ENCODE peak calls at places on chromosome 11, in eight cellular contexts. L, C, S, N, G, E, W and M are unnamed samples.

GRCh38 chr11:34345012-34345804 is 12.6 kb downstream of the ABTB2 start:
- DNase-seq in C (peak), W (peak), L (no peak), G (peak), N (peak), S (no peak), E (no peak), M (no peak)

GRCh38 chr11:27863637-27864036 is 163.4 kb upstream of the BDNF start:
- DNase-seq in E (no peak), N (no peak), G (no peak), W (no peak), C (no peak), S (no peak), L (no peak), M (no peak)

GRCh38 chr11:46675288-46675851 is 25.0 kb downstream of the ARHGAP1 start:
- DNase-seq in L (peak), W (peak), N (peak), C (peak), S (no peak), G (peak), E (no peak), M (no peak)

GRCh38 chr11:105960252-105961245 is 61.5 kb downstream of the MSANTD4 start:
- DNase-seq in L (no peak), C (no peak), E (no peak), G (no peak), W (no peak), N (no peak), S (no peak), M (no peak)

GRCh38 chr11:27485930-27486773 is 13.6 kb upstream of the LGR4 start:
- DNase-seq in G (peak), C (no peak), W (no peak), L (no peak), N (peak), E (peak), S (no peak), M (no peak)

GRCh38 chr11:124934862-124935547 is 842 bp downstream of the HEPACAM start:
- DNase-seq in E (peak), W (no peak), G (no peak), N (peak), S (no peak), L (peak), C (no peak), M (no peak)

GRCh38 chr11:68146704-68147474 is 25.7 kb upstream of the CHKA start:
- DNase-seq in C (peak), G (peak), W (no peak), L (no peak), N (peak), S (peak), E (peak), M (no peak)

GRCh38 chr11:78786746-78787145 is 212.1 kb upstream of the NARS2 start:
- DNase-seq in W (no peak), S (no peak), G (no peak), C (no peak), L (no peak), N (no peak), E (no peak), M (no peak)

GRCh38 chr11:93718057-93718563 is 23.2 kb downstream of the TAF1D start:
- DNase-seq in L (no peak), G (no peak), E (peak), C (no peak), W (no peak), S (no peak), N (no peak), M (no peak)

GRCh38 chr11:113880966-113881365 is 5.6 kb upstream of the USP28 start:
- DNase-seq in E (no peak), C (no peak), N (no peak), L (no peak), S (no peak), W (no peak), G (no peak), M (no peak)

GRCh38 chr11:14444441-14445189 is 55.0 kb downstream of the COPB1 start:
- DNase-seq in C (no peak), W (no peak), E (no peak), S (no peak), L (no peak), N (no peak), G (no peak), M (no peak)

GRCh38 chr11:64654958-64655541 is 64.0 kb downstream of the SLC22A12 start:
- DNase-seq in W (no peak), L (no peak), S (no peak), E (no peak), G (no peak), C (no peak), N (no peak), M (no peak)

GRCh38 chr11:36365937-36366336 is 69.8 kb downstream of the PRR5L start:
- DNase-seq in G (no peak), L (no peak), C (no peak), S (no peak), E (no peak), W (no peak), N (peak), M (no peak)

GRCh38 chr11:13009921-13010736 is 1.0 kb downstream of the RASSF10 start:
- DNase-seq in N (no peak), E (peak), W (no peak), C (peak), G (peak), L (peak), S (no peak), M (no peak)

GRCh38 chr11:133907216-133907615 is 49.6 kb downstream of the IGSF9B start:
- DNase-seq in N (no peak), C (no peak), E (no peak), G (no peak), S (no peak), W (no peak), L (no peak), M (no peak)

GRCh38 chr11:94926698-94927237 is 46.6 kb downstream of the CWC15 start:
- DNase-seq in G (peak), N (peak), S (no peak), E (peak), W (peak), L (no peak), C (no peak), M (no peak)

GRCh38 chr11:70191495-70192140 is 11.5 kb upstream of the FADD start:
- DNase-seq in E (peak), L (no peak), S (peak), N (peak), C (peak), G (peak), W (peak), M (peak)

GRCh38 chr11:15884131-15884530 is 472.2 kb downstream of the SOX6 start:
- DNase-seq in L (no peak), N (no peak), G (no peak), S (no peak), C (no peak), E (no peak), W (no peak), M (no peak)

GRCh38 chr11:2173150-2173693 is 1.6 kb upstream of the TH start:
- DNase-seq in C (no peak), N (no peak), L (no peak), G (no peak), E (no peak), S (no peak), W (no peak), M (no peak)

GRCh38 chr11:59753650-59754493 is 1.3 kb upstream of the STX3 start:
- DNase-seq in E (peak), L (peak), N (peak), W (peak), S (peak), C (peak), G (peak), M (peak)

GRCh38 chr11:110982214-110982613 is 263.3 kb upstream of the POU2AF2 start:
- DNase-seq in L (no peak), G (no peak), E (no peak), S (no peak), C (no peak), W (no peak), N (no peak), M (no peak)

GRCh38 chr11:1927151-1928037 is 7.9 kb downstream of the TNNT3 start:
- DNase-seq in N (no peak), C (no peak), E (no peak), S (no peak), L (no peak), G (no peak), W (no peak), M (no peak)

GRCh38 chr11:115550291-115551059 is 46.3 kb upstream of the CADM1 start:
- DNase-seq in N (no peak), E (no peak), L (no peak), C (no peak), S (no peak), G (no peak), W (no peak), M (no peak)

GRCh38 chr11:112882494-112883381 is 78.5 kb upstream of the NCAM1 start:
- DNase-seq in N (no peak), W (peak), G (no peak), S (no peak), C (no peak), E (no peak), L (no peak), M (no peak)

GRCh38 chr11:103906291-103906850 is 130.1 kb upstream of the DDI1 start:
- DNase-seq in G (no peak), E (peak), L (no peak), N (no peak), W (no peak), S (no peak), C (no peak), M (no peak)

GRCh38 chr11:67998150-67999045 is 5.5 kb downstream of the UNC93B1 start:
- DNase-seq in L (no peak), N (no peak), S (no peak), G (no peak), E (no peak), C (no peak), W (no peak), M (no peak)

GRCh38 chr11:130839950-130840666 is 76.2 kb downstream of the SNX19 start:
- DNase-seq in E (no peak), S (no peak), C (no peak), N (peak), W (no peak), G (no peak), L (no peak), M (no peak)

GRCh38 chr11:119702261-119702591 is 26.8 kb downstream of the NECTIN1 start:
- DNase-seq in L (no peak), S (no peak), N (peak), W (no peak), C (no peak), E (no peak), G (no peak), M (no peak)

GRCh38 chr11:68312117-68312779 is at the start of gene LRP5:
- DNase-seq in N (peak), E (no peak), W (peak), G (no peak), L (no peak), C (peak), S (no peak), M (no peak)

GRCh38 chr11:2085251-2086066 is 53.7 kb downstream of the IGF2 start:
- DNase-seq in W (no peak), C (no peak), N (no peak), L (peak), E (no peak), G (no peak), S (no peak), M (no peak)

GRCh38 chr11:3667149-3668035 is 3.8 kb downstream of the CHRNA10 start:
- DNase-seq in E (no peak), N (no peak), W (no peak), L (no peak), C (no peak), S (no peak), G (no peak), M (no peak)

GRCh38 chr11:113873241-113873626 is 2.1 kb downstream of the USP28 start:
- DNase-seq in C (no peak), W (peak), S (no peak), L (no peak), G (no peak), N (peak), E (peak), M (no peak)

GRCh38 chr11:125175896-125176575 is 11.5 kb downstream of the PKNOX2 start:
- DNase-seq in S (no peak), L (no peak), W (no peak), C (no peak), G (no peak), E (no peak), N (peak), M (no peak)

GRCh38 chr11:107712342-107712741 is 486 bp upstream of the SLN start:
- DNase-seq in N (no peak), E (no peak), C (no peak), W (no peak), S (no peak), G (no peak), L (no peak), M (no peak)

GRCh38 chr11:36454991-36455611 is 55.0 kb downstream of the TRAF6 start:
- DNase-seq in C (no peak), G (no peak), N (no peak), S (no peak), L (no peak), W (no peak), E (no peak), M (no peak)

GRCh38 chr11:44893250-44894216 is 57.1 kb downstream of the TP53I11 start:
- DNase-seq in L (no peak), E (no peak), W (no peak), N (no peak), G (peak), S (peak), C (no peak), M (no peak)

GRCh38 chr11:109940816-109941215 is 152.4 kb upstream of the ZC3H12C start:
- DNase-seq in G (no peak), S (no peak), W (no peak), L (no peak), C (peak), E (peak), N (peak), M (no peak)

GRCh38 chr11:35200811-35201341 is 61.9 kb downstream of the CD44 start:
- DNase-seq in S (no peak), L (no peak), C (no peak), G (no peak), W (no peak), E (no peak), N (no peak), M (no peak)

GRCh38 chr11:61779666-61780525 is 12.5 kb downstream of the TMEM258 start:
- DNase-seq in L (no peak), C (no peak), G (no peak), W (no peak), N (no peak), S (no peak), E (no peak), M (no peak)

DNA sequence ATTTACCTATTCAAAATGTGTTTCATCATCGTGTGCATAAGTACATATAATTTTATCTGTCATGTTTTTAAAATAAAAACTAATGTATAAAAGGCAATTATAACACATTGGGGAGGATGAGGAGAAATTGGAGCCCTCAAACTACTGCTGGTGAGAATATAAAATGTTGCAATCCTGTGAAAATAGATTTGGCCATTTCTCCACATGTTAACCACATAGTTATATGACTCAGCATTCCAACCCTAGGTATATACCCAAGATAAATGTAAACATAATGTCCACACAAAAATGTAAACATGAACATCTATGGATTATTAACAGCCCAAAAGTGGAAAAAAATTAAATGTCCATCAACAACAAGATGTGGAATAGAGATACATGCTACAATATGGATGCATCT is 928.0 kb upstream of the FAT3 start:
- DNase-seq in E (no peak), W (no peak), S (no peak), C (no peak), N (peak), L (no peak), G (no peak), M (no peak)
- H3K27ac ChIP-seq in E (no peak), W (no peak), S (no peak), C (no peak), N (no peak), L (no peak), G (no peak), M (no peak)

GRCh38 chr11:11843642-11844041 is 1.9 kb downstream of the USP47 start:
- DNase-seq in N (no peak), W (no peak), G (no peak), E (peak), C (no peak), L (no peak), S (no peak), M (no peak)
- H3K27ac ChIP-seq in N (no peak), W (peak), G (peak), E (peak), C (no peak), L (peak), S (peak), M (peak)

GRCh38 chr11:117195761-117196160 is 3.4 kb upstream of the TAGLN start:
- DNase-seq in C (no peak), L (no peak), W (peak), N (no peak), S (no peak), G (no peak), E (no peak), M (no peak)
- H3K27ac ChIP-seq in C (peak), L (no peak), W (no peak), N (no peak), S (no peak), G (no peak), E (no peak), M (no peak)

DNA sequence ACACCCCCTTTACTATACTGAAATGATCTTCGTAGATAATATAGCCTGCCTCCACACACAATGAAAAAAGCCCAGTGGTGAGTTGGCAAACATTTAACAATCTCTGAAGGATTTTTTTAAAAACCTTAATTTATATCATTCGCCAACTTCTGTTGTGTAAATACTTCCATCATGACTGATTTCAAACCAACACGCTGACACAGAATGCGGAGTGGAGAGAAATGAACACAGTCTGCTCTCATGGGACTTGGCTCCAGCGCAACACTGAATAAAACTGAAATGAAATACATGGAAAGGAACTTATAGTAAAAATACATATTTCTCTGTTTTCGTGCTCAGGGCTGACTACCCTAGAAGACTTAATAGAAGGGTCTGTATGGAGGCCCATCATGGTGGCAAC is 61.3 kb upstream of the WNT11 start:
- DNase-seq in C (no peak), L (no peak), S (no peak), G (no peak), E (no peak), N (no peak), W (no peak), M (no peak)
- H3K27ac ChIP-seq in C (no peak), L (peak), S (no peak), G (no peak), E (no peak), N (no peak), W (no peak), M (no peak)